ENCODE peak calls at places on chromosomes 16 and 17, in seven cellular contexts. X, P, N, C, O, M and K are unnamed samples.

GRCh38 chr16:2149630-2150417 is 1.4 kb downstream of the RAB26 start:
- DNase-seq in X (no peak), N (no peak), M (no peak), C (no peak), O (peak), P (peak), K (no peak)

GRCh38 chr16:86072328-86073102 is 173.6 kb downstream of the IRF8 start:
- DNase-seq in P (peak), O (peak), C (peak), N (peak), M (peak), X (peak), K (no peak)

GRCh38 chr16:35011-35775 is 18.2 kb downstream of the POLR3K start:
- DNase-seq in N (no peak), C (no peak), P (no peak), X (no peak), O (no peak), M (no peak), K (no peak)

GRCh38 chr17:76997981-76998531 is 129.9 kb downstream of the MGAT5B start:
- DNase-seq in P (no peak), C (no peak), N (no peak), M (no peak), X (peak), O (no peak), K (no peak)

GRCh38 chr17:1422907-1423306 is 22.9 kb upstream of the YWHAE start:
- DNase-seq in M (no peak), P (no peak), N (no peak), O (peak), C (no peak), X (no peak), K (no peak)

GRCh38 chr16:75252049-75252864 is 833 bp upstream of the BCAR1 start:
- DNase-seq in N (no peak), M (peak), C (peak), P (no peak), O (no peak), X (no peak), K (no peak)

GRCh38 chr17:52145496-52145895 is 13.0 kb downstream of the CA10 start:
- DNase-seq in C (no peak), P (no peak), M (no peak), X (no peak), N (no peak), O (no peak), K (no peak)

GRCh38 chr17:18226284-18226945 is 980 bp downstream of the LLGL1 start:
- DNase-seq in M (no peak), N (no peak), X (no peak), C (no peak), P (no peak), O (no peak), K (no peak)

GRCh38 chr16:31505483-31505882 is 2.7 kb downstream of the RUSF1 start:
- DNase-seq in N (no peak), P (no peak), M (no peak), C (no peak), O (no peak), X (peak), K (no peak)

GRCh38 chr17:42458497-42459255 is at the start of gene ATP6V0A1:
- DNase-seq in X (peak), O (peak), C (peak), N (peak), M (peak), P (peak), K (peak)

GRCh38 chr17:74795327-74796020 is 19.3 kb upstream of the NAT9 start:
- DNase-seq in M (no peak), X (no peak), C (no peak), O (no peak), N (no peak), P (no peak), K (no peak)

GRCh38 chr17:79294459-79295071 is 219.9 kb downstream of the ENGASE start:
- DNase-seq in P (peak), X (no peak), C (peak), O (peak), M (peak), N (peak), K (peak)

GRCh38 chr17:50627782-50628601 is 6.7 kb upstream of the ABCC3 start:
- DNase-seq in P (peak), M (no peak), O (no peak), X (no peak), N (no peak), C (no peak), K (no peak)

GRCh38 chr16:26951950-26952349 is 114.8 kb upstream of the C16orf82 start:
- DNase-seq in C (no peak), N (no peak), P (peak), X (no peak), O (peak), M (no peak), K (no peak)

GRCh38 chr16:68756250-68757051 is 19.4 kb downstream of the CDH1 start:
- DNase-seq in O (no peak), X (peak), C (no peak), M (no peak), P (no peak), N (no peak), K (peak)

GRCh38 chr17:58487589-58488427 is at the start of gene HSF5:
- DNase-seq in N (peak), O (no peak), X (no peak), C (no peak), P (no peak), M (peak), K (no peak)

GRCh38 chr16:13127144-13127543 is 225.7 kb downstream of the SHISA9 start:
- DNase-seq in X (no peak), N (no peak), P (no peak), M (no peak), C (no peak), O (no peak), K (no peak)

GRCh38 chr17:73769480-73769879 is 125.2 kb upstream of the SDK2 start:
- DNase-seq in N (no peak), C (no peak), X (no peak), O (no peak), M (no peak), P (no peak), K (no peak)

GRCh38 chr17:18021372-18021771 is 17.6 kb downstream of the ATPAF2 start:
- DNase-seq in M (peak), O (no peak), N (no peak), P (no peak), X (no peak), C (no peak), K (no peak)

GRCh38 chr17:77153487-77153886 is 12.7 kb downstream of the SEC14L1 start:
- DNase-seq in M (peak), C (no peak), N (no peak), X (no peak), P (no peak), O (peak), K (no peak)

GRCh38 chr17:82006468-82007227 is 16.0 kb downstream of the CENPX start:
- DNase-seq in X (no peak), C (no peak), O (peak), P (no peak), M (no peak), N (no peak), K (no peak)

GRCh38 chr17:37065486-37066321 is 117.0 kb downstream of the AATF start:
- DNase-seq in M (no peak), N (no peak), C (no peak), X (no peak), O (no peak), P (no peak), K (no peak)

GRCh38 chr17:50805486-50805885 is 29.9 kb upstream of the WFIKKN2 start:
- DNase-seq in O (no peak), X (no peak), C (no peak), N (no peak), M (no peak), P (no peak), K (no peak)

GRCh38 chr16:84088695-84089395 is 27.9 kb downstream of the MBTPS1 start:
- DNase-seq in C (no peak), O (no peak), N (peak), P (no peak), X (peak), M (no peak), K (peak)

GRCh38 chr17:28662527-28662829 is 473 bp downstream of the SUPT6H start:
- DNase-seq in N (no peak), C (no peak), M (no peak), X (no peak), P (no peak), O (no peak), K (no peak)

GRCh38 chr17:28667870-28668269 is 5.9 kb downstream of the SUPT6H start:
- DNase-seq in N (no peak), P (no peak), C (no peak), M (no peak), X (no peak), O (no peak), K (no peak)

GRCh38 chr17:28665994-28666393 is 4.0 kb downstream of the SUPT6H start:
- DNase-seq in M (no peak), N (no peak), C (no peak), P (no peak), X (no peak), O (no peak), K (no peak)

GRCh38 chr17:28661635-28662526 is at the start of the genes SDF2 and SUPT6H:
- DNase-seq in P (peak), O (peak), C (peak), X (peak), M (peak), N (peak), K (peak)

GRCh38 chr17:28663723-28664122 is 1.7 kb downstream of the SUPT6H start:
- DNase-seq in M (no peak), P (no peak), X (no peak), C (no peak), O (no peak), N (no peak), K (no peak)
- H3K4me3 ChIP-seq in M (peak), P (peak), X (peak), C (no peak), O (no peak), N (no peak), K (no peak)

GRCh38 chr17:48293319-48294192 is 136.5 kb downstream of the SKAP1 start:
- DNase-seq in M (no peak), N (no peak), O (no peak), X (no peak), C (no peak), P (no peak), K (no peak)

GRCh38 chr17:48294989-48295892 is 134.8 kb downstream of the SKAP1 start:
- DNase-seq in P (no peak), N (no peak), M (no peak), C (no peak), X (peak), O (peak), K (no peak)

GRCh38 chr17:48294193-48294909 is 135.7 kb downstream of the SKAP1 start:
- DNase-seq in M (no peak), O (no peak), N (no peak), C (no peak), P (no peak), X (no peak), K (no peak)

DNA sequence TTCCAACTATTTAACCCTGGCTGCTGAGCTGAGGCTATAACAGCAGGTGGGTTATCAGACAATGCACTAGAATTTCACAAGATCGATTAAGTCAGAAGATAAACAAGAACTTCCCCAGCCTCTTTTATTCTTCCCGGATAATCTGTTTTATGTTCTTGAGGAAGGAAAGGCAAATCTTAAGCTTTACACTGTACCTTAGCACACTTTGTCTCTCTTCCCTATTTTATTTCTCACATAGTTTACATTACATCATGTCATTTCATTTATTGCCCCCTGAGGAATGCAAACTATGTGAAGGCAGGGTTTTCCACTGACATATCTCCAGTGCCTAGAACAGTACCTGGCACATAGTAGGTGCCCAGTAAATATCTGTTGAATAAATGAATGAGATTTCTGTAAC is 139.6 kb downstream of the SKAP1 start:
- DNase-seq in X (no peak), O (no peak), M (no peak), P (peak), C (no peak), N (no peak), K (no peak)
- H3K4me3 ChIP-seq in X (no peak), O (no peak), M (no peak), P (no peak), C (no peak), N (no peak), K (no peak)

GRCh38 chr16:8607214-8607613 is 14.3 kb upstream of the METTL22 start:
- DNase-seq in O (no peak), M (no peak), C (no peak), X (no peak), P (no peak), N (no peak), K (no peak)
- H3K4me3 ChIP-seq in O (no peak), M (no peak), C (no peak), X (no peak), P (no peak), N (no peak), K (no peak)

GRCh38 chr17:44557653-44558285 is 485 bp downstream of the FZD2 start:
- DNase-seq in X (no peak), C (peak), M (peak), N (peak), P (peak), O (peak), K (no peak)

GRCh38 chr17:44558349-44559287 is 1.3 kb downstream of the FZD2 start:
- DNase-seq in M (no peak), P (peak), N (no peak), O (no peak), X (no peak), C (no peak), K (no peak)

GRCh38 chr17:44559288-44560249 is 2.3 kb downstream of the FZD2 start:
- DNase-seq in X (no peak), M (no peak), O (no peak), C (no peak), P (no peak), N (no peak), K (no peak)

GRCh38 chr17:44564429-44564828 is 7.1 kb downstream of the FZD2 start:
- DNase-seq in N (no peak), C (no peak), O (no peak), M (no peak), X (no peak), P (no peak), K (no peak)

DNA sequence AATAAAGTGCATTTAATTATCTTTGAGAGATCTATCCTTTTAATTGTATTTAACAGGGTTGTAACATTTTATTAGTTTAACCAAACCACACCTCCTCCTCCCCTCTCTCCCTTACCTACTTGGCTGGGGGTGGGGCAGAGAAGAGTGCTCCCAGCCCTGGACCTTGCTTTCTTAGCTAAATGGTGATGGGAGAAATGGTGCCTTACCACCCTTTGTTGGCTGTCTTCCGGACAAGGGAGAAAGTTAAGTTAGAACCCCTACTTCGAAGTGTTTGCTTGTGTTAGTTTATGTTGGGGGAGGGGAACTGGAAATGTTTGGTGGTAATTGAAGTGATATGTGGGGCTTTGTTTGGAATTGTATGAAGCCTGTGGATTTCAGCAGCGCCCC is 3.9 kb downstream of the FZD2 start:
- DNase-seq in X (no peak), M (no peak), C (no peak), P (no peak), N (no peak), O (no peak), K (no peak)
- H3K4me3 ChIP-seq in X (no peak), M (no peak), C (no peak), P (peak), N (no peak), O (no peak), K (no peak)

GRCh38 chr17:409848-410673 is 57.5 kb upstream of the RPH3AL start:
- DNase-seq in X (peak), O (peak), M (peak), P (peak), C (peak), N (peak), K (peak)
- H3K4me3 ChIP-seq in X (peak), O (peak), M (peak), P (peak), C (peak), N (peak), K (peak)

GRCh38 chr16:70653809-70654771 is 7.7 kb downstream of the IL34 start:
- DNase-seq in N (peak), C (peak), P (peak), M (peak), X (peak), O (peak), K (peak)
- H3K4me3 ChIP-seq in N (peak), C (peak), P (no peak), M (peak), X (no peak), O (peak), K (peak)